ENCODE peak calls at places on chromosomes 3 and 15, in five cellular contexts. Q, N, D, R and P are unnamed samples.

GRCh38 chr15:60115579-60116415 is 111.7 kb downstream of the FOXB1 start:
- DNase-seq in Q (no peak), N (peak), D (peak), R (no peak), P (peak)

GRCh38 chr15:31501074-31501473 is 174.4 kb downstream of the KLF13 start:
- DNase-seq in Q (no peak), N (no peak), D (no peak), R (no peak), P (no peak)

GRCh38 chr15:55741592-55742497 is 1.1 kb downstream of the PRTG start:
- DNase-seq in Q (no peak), N (no peak), D (no peak), R (no peak), P (no peak)

GRCh38 chr3:119747355-119747754 is 34.5 kb upstream of the NR1I2 start:
- DNase-seq in Q (no peak), N (no peak), D (no peak), R (no peak), P (no peak)

GRCh38 chr3:64079369-64080160 is 56.3 kb upstream of the PSMD6 start:
- DNase-seq in Q (no peak), N (no peak), D (peak), R (no peak), P (no peak)

GRCh38 chr15:101358895-101359294 is 63.8 kb upstream of the SNRPA1 start:
- DNase-seq in Q (peak), N (peak), D (peak), R (no peak), P (no peak)

GRCh38 chr3:4835616-4836043 is 143.6 kb upstream of the BHLHE40 start:
- DNase-seq in Q (no peak), N (no peak), D (no peak), R (no peak), P (peak)

GRCh38 chr15:101084801-101085200 is 165.6 kb downstream of the LRRK1 start:
- DNase-seq in Q (no peak), N (no peak), D (no peak), R (no peak), P (no peak)

DNA sequence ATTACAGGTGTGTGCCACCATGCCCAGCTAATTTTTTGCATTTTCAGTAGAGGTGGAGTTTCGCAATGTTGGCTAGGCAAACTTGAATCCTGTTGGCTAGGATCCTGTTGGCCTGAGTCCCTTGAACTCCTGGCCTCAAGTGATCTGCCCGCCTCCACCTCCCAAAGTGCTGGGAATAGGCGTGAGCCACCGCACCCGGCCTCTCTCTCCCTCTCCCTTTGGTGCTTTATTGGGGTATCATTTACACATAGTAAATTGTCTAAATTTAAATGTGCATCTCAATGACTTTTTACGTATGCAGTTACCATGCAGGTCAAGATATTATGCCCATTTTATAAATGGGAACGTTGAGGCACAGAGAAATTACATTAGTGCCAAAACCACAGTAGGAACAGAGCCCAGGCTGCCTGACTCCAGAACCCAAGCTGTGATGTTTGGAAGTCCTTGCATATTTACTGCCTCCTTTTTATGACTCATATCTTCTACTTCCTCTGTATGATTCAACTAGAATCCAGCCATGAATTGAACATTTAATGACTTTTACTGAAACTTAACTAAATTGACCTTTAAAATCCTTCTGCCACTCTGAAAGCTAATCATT is 34.0 kb upstream of the RPP14 start:
- DNase-seq in Q (no peak), N (peak), D (peak), R (peak), P (peak)
- H3K4me3 ChIP-seq in Q (no peak), N (peak), D (peak), R (no peak), P (peak)

DNA sequence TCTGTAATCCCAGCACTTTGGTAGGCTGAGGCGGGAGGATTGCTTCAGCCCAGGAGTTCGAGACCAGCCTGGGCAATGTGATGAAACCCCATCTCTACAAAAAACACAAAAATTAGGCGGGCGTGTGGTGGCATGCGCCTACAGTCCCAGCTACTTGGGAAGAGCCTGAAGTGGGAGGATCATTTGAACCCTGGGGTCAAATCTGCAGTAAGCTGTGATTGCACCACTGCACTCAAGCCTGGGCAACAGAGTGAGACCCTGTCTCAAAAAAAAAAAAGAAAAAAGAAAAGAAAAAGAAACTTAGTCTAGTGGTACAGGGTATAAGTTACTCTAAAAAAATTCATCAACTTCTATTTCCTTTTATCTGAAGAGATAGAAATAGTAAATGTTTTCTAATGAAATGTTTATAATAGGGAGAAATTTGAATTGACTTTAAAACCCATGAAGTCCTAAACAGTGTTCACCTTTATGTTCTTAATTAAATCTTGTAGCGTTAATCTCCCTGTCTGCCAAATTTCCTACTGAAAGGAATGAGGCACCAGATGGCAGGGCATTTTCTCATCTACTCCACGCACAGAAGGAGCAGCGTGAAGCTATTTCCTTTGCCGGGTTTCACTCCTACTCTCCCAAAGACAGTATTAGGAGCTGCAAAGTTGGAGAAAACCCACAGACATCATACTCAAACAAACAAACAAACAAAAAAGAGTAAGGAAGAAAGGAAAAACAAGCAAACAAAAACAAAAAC is 1.9 kb downstream of the PCLAF start:
- DNase-seq in Q (no peak), N (peak), D (peak), R (no peak), P (no peak)
- H3K4me3 ChIP-seq in Q (no peak), N (no peak), D (peak), R (no peak), P (no peak)

GRCh38 chr3:129432671-129433070 is 4.2 kb upstream of the EFCAB12 start:
- DNase-seq in Q (no peak), N (no peak), D (no peak), R (no peak), P (no peak)

GRCh38 chr3:129434140-129434539 is 5.6 kb downstream of the MBD4 start:
- DNase-seq in Q (no peak), N (no peak), D (no peak), R (no peak), P (no peak)

GRCh38 chr3:129433565-129433964 is 5.1 kb upstream of the EFCAB12 start:
- DNase-seq in Q (no peak), N (no peak), D (no peak), R (no peak), P (no peak)

GRCh38 chr3:129432036-129432435 is 3.6 kb upstream of the EFCAB12 start:
- DNase-seq in Q (no peak), N (no peak), D (no peak), R (no peak), P (no peak)

GRCh38 chr3:129435367-129435766 is 4.4 kb downstream of the MBD4 start:
- DNase-seq in Q (no peak), N (no peak), D (no peak), R (no peak), P (no peak)
- H3K4me3 ChIP-seq in Q (no peak), N (peak), D (no peak), R (no peak), P (no peak)

GRCh38 chr3:88434001-88434400 is 284.2 kb downstream of the C3orf38 start:
- DNase-seq in Q (no peak), N (no peak), D (no peak), R (no peak), P (no peak)
- H3K4me3 ChIP-seq in Q (no peak), N (no peak), D (no peak), R (no peak), P (no peak)